ENCODE peak calls at places on chromosomes 5 and 9, in eight cellular contexts. O is activated naive CD4-positive, alpha-beta T cell; W is AML-193; D is fibroblast of the conjunctiva; S is hippocampal formation; J is T-helper 2 cell; Q is prostate gland; L is iPS-NIHi11. Z is an unnamed sample.

GRCh38 chr5:115838885-115839518 is 2.4 kb downstream of the ATG12 start:
- DNase-seq in O (no peak), W (peak), D (peak), S (no peak), J (no peak), Q (no peak), L (peak), Z (no peak)

GRCh38 chr5:36875789-36876388 is 680 bp upstream of the NIPBL start:
- DNase-seq in O (peak), W (peak), D (no peak), S (peak), J (peak), Q (peak), L (peak), Z (peak)

GRCh38 chr5:15452030-15452429 is 48.0 kb upstream of the FBXL7 start:
- DNase-seq in O (no peak), W (no peak), D (no peak), S (no peak), J (no peak), Q (no peak), L (no peak), Z (no peak)

GRCh38 chr9:71929223-71929622 is 17.8 kb downstream of the C9orf85 start:
- DNase-seq in O (no peak), W (no peak), D (no peak), S (no peak), J (no peak), Q (peak), L (no peak), Z (no peak)

GRCh38 chr5:53820802-53821171 is 260.3 kb downstream of the NDUFS4 start:
- DNase-seq in O (no peak), W (no peak), D (no peak), S (no peak), J (no peak), Q (no peak), L (no peak), Z (no peak)

GRCh38 chr9:22005083-22005699 is 3.9 kb downstream of the CDKN2B start:
- DNase-seq in O (no peak), W (no peak), D (no peak), S (no peak), J (no peak), Q (no peak), L (no peak), Z (no peak)

GRCh38 chr5:113612060-113612496 is 98.6 kb downstream of the YTHDC2 start:
- DNase-seq in O (no peak), W (peak), D (peak), S (no peak), J (no peak), Q (no peak), L (peak), Z (no peak)

GRCh38 chr5:130720355-130720754 is 444.7 kb downstream of the HINT1 start:
- DNase-seq in O (no peak), W (no peak), D (peak), S (no peak), J (no peak), Q (no peak), L (peak), Z (no peak)

GRCh38 chr9:137262909-137263285 is 7.8 kb downstream of the NELFB start:
- DNase-seq in O (no peak), W (no peak), D (no peak), S (no peak), J (no peak), Q (no peak), L (no peak), Z (no peak)

GRCh38 chr5:89351975-89352374 is 469.0 kb upstream of the MEF2C start:
- DNase-seq in O (no peak), W (no peak), D (no peak), S (no peak), J (no peak), Q (no peak), L (no peak), Z (no peak)

GRCh38 chr5:134525687-134526482 is 415 bp downstream of the JADE2 start:
- DNase-seq in O (peak), W (peak), D (peak), S (peak), J (peak), Q (peak), L (peak), Z (peak)

GRCh38 chr5:175718401-175719108 is 60.7 kb downstream of the HRH2 start:
- DNase-seq in O (peak), W (peak), D (no peak), S (no peak), J (peak), Q (peak), L (peak), Z (peak)

GRCh38 chr9:84615574-84615973 is 54.0 kb upstream of the NTRK2 start:
- DNase-seq in O (no peak), W (no peak), D (no peak), S (no peak), J (no peak), Q (no peak), L (no peak), Z (no peak)

GRCh38 chr9:69940668-69941067 is 103.0 kb upstream of the MAMDC2 start:
- DNase-seq in O (no peak), W (no peak), D (no peak), S (no peak), J (no peak), Q (no peak), L (no peak), Z (no peak)

GRCh38 chr9:108606408-108606807 is 249.4 kb downstream of the ACTL7B start:
- DNase-seq in O (no peak), W (no peak), D (no peak), S (no peak), J (no peak), Q (no peak), L (no peak), Z (no peak)

GRCh38 chr5:17799521-17799920 is 165.3 kb downstream of the TAF11L14 start:
- DNase-seq in O (no peak), W (no peak), D (no peak), S (no peak), J (no peak), Q (no peak), L (no peak), Z (no peak)

GRCh38 chr9:130658893-130659698 is 5.3 kb upstream of the PRDM12 start:
- DNase-seq in O (no peak), W (no peak), D (no peak), S (no peak), J (no peak), Q (no peak), L (peak), Z (no peak)

GRCh38 chr5:15501057-15501791 is 1.2 kb downstream of the FBXL7 start:
- DNase-seq in O (no peak), W (no peak), D (peak), S (peak), J (no peak), Q (peak), L (peak), Z (peak)

GRCh38 chr9:121009657-121010056 is 40.4 kb downstream of the C5 start:
- DNase-seq in O (no peak), W (no peak), D (no peak), S (no peak), J (no peak), Q (no peak), L (no peak), Z (no peak)

GRCh38 chr5:40486437-40487270 is 193.1 kb upstream of the PTGER4 start:
- DNase-seq in O (no peak), W (peak), D (no peak), S (no peak), J (peak), Q (no peak), L (no peak), Z (no peak)

GRCh38 chr5:60820593-60821487 is 23.2 kb downstream of the ELOVL7 start:
- DNase-seq in O (no peak), W (peak), D (no peak), S (no peak), J (no peak), Q (no peak), L (no peak), Z (no peak)

GRCh38 chr5:179275941-179276837 is 69.1 kb downstream of the ADAMTS2 start:
- DNase-seq in O (no peak), W (no peak), D (peak), S (no peak), J (no peak), Q (no peak), L (no peak), Z (no peak)